ENCODE peak calls at places on chromosomes 12 and 14, in eight cellular contexts. F is activated CD4-positive, alpha-beta T cell treated with anti-CD3 and anti-CD28 coated beads for 1 hour; A is tibial artery; W is NCI-H1436; U is posterior cingulate gyrus; M is astrocyte; I is A549; P is kidney glomerular epithelial cell. G is an unnamed sample.

GRCh38 chr12:117261267-117261666 is 71.0 kb upstream of the FBXO21 start:
- DNase-seq in F (no peak), P (peak; percentile 51), A (no peak), M (peak; percentile 8), U (no peak), W (no peak), I (peak; percentile 33), G (no peak)

GRCh38 chr12:93789767-93790166 is 112.6 kb downstream of the CRADD start:
- DNase-seq in A (no peak), M (no peak), I (no peak), W (no peak), F (no peak), U (no peak), P (no peak), G (no peak)

GRCh38 chr12:131921866-131922769 is 7.0 kb upstream of the PUS1 start:
- DNase-seq in M (no peak), W (no peak), A (no peak), I (no peak), U (no peak), F (no peak), P (no peak), G (no peak)

GRCh38 chr12:57033428-57033827 is 16.5 kb downstream of the MYO1A start:
- DNase-seq in I (no peak), A (no peak), M (no peak), F (no peak), U (no peak), W (no peak), P (no peak), G (no peak)

GRCh38 chr12:104462931-104463339 is 6.2 kb downstream of the CHST11 start:
- DNase-seq in U (no peak), W (no peak), I (no peak), M (no peak), A (no peak), F (no peak), P (no peak), G (no peak)

GRCh38 chr12:26878661-26879119 is 45.7 kb upstream of the ITPR2 start:
- DNase-seq in W (no peak), P (peak; percentile 7), M (peak; percentile 11), I (no peak), A (peak; percentile 38), U (peak; percentile 20), F (no peak), G (peak; percentile 38)

GRCh38 chr12:22416831-22417230 is 82.3 kb upstream of the ST8SIA1 start:
- DNase-seq in A (no peak), M (no peak), P (no peak), W (peak; percentile 7), U (no peak), I (no peak), F (no peak), G (no peak)

GRCh38 chr14:81193924-81194633 is 26.7 kb downstream of the GTF2A1 start:
- DNase-seq in U (no peak), I (no peak), A (no peak), F (no peak), P (no peak), M (no peak), W (no peak), G (no peak)

GRCh38 chr14:50763386-50764007 is 67.5 kb downstream of the NIN start:
- DNase-seq in F (no peak), P (no peak), A (no peak), U (no peak), M (peak; percentile 87), I (peak; percentile 63), W (no peak), G (no peak)

GRCh38 chr12:133220521-133220920 is 15.2 kb downstream of the ANHX start:
- DNase-seq in M (no peak), I (no peak), A (no peak), W (no peak), P (no peak), F (no peak), U (no peak), G (no peak)

GRCh38 chr12:57840701-57841100 is 5.8 kb downstream of the CTDSP2 start:
- DNase-seq in I (no peak), W (no peak), M (no peak), U (no peak), P (no peak), A (no peak), F (no peak), G (peak; percentile 86)

GRCh38 chr12:109358154-109358869 is 10.6 kb downstream of the MYO1H start:
- DNase-seq in F (no peak), W (no peak), P (no peak), I (no peak), M (no peak), A (no peak), U (no peak), G (no peak)

GRCh38 chr14:103190731-103191130 is 67.5 kb downstream of the TNFAIP2 start:
- DNase-seq in U (no peak), I (no peak), W (no peak), P (no peak), F (no peak), M (no peak), A (no peak), G (no peak)

GRCh38 chr14:30906752-30907658 is 32.6 kb downstream of the COCH start:
- DNase-seq in M (no peak), A (no peak), P (no peak), U (no peak), I (peak; percentile 47), F (no peak), W (no peak), G (no peak)

GRCh38 chr14:20782280-20782890 is 1.3 kb downstream of the RNASE6 start:
- DNase-seq in A (no peak), I (no peak), P (no peak), W (no peak), F (no peak), M (no peak), U (no peak), G (no peak)

GRCh38 chr14:40164083-40164482 is 731.9 kb upstream of the FBXO33 start:
- DNase-seq in I (no peak), F (no peak), M (peak; percentile 63), A (no peak), W (no peak), P (peak; percentile 48), U (no peak), G (no peak)

GRCh38 chr12:122042910-122043309 is 21.2 kb downstream of the BCL7A start:
- DNase-seq in P (peak; percentile 57), M (no peak), W (no peak), U (no peak), I (no peak), A (no peak), F (no peak), G (no peak)

GRCh38 chr14:73634333-73634833 is 10.4 kb upstream of the DNAL1 start:
- DNase-seq in I (no peak), U (peak; percentile 57), A (no peak), W (no peak), P (no peak), M (no peak), F (no peak), G (peak; percentile 38)

GRCh38 chr12:64618953-64619590 is 8.8 kb downstream of the RASSF3 start:
- DNase-seq in A (no peak), U (no peak), W (no peak), P (no peak), M (peak; percentile 36), F (no peak), I (no peak), G (no peak)

GRCh38 chr12:121983546-121984205 is 38.0 kb upstream of the BCL7A start:
- DNase-seq in I (no peak), F (no peak), A (no peak), W (no peak), M (no peak), P (no peak), U (no peak), G (no peak)

GRCh38 chr12:52792185-52793029 is 3.5 kb downstream of the KRT3 start:
- DNase-seq in I (no peak), U (no peak), F (no peak), P (no peak), A (no peak), W (no peak), M (no peak), G (no peak)

GRCh38 chr14:61965030-61965745 is 203.0 kb downstream of the SNAPC1 start:
- DNase-seq in W (no peak), M (peak; percentile 81), P (no peak), U (no peak), A (no peak), I (peak; percentile 33), F (no peak), G (no peak)